ENCODE peak calls at places on chromosomes 13 and 19, in four cellular contexts. Q is endothelial cell, I is AG09309, O is uterus. B is an unnamed sample.

GRCh38 chr19:13872695-13873389 is 4.1 kb upstream of the NANOS3 start:
- DNase-seq in Q (peak), I (no peak), O (no peak), B (no peak)

GRCh38 chr19:52963229-52963760 is 614 bp upstream of the ZNF816 start:
- DNase-seq in Q (peak), I (no peak), O (peak), B (no peak)

GRCh38 chr19:53942001-53942786 is 20.5 kb upstream of the CACNG8 start:
- DNase-seq in Q (peak), I (no peak), O (no peak), B (no peak)

GRCh38 chr19:3190921-3191805 is 5.4 kb downstream of the NCLN start:
- DNase-seq in Q (no peak), I (no peak), O (no peak), B (no peak)

GRCh38 chr19:16548956-16549355 is 6.7 kb upstream of the CHERP start:
- DNase-seq in Q (no peak), I (no peak), O (no peak), B (no peak)

GRCh38 chr19:16441661-16442071 is 30.1 kb downstream of the EPS15L1 start:
- DNase-seq in Q (peak), I (no peak), O (no peak), B (peak)

GRCh38 chr19:34124828-34125227 is 47.5 kb upstream of the LSM14A start:
- DNase-seq in Q (no peak), I (no peak), O (no peak), B (no peak)

GRCh38 chr19:16330811-16331690 is 6.4 kb downstream of the KLF2 start:
- DNase-seq in Q (no peak), I (no peak), O (no peak), B (no peak)

GRCh38 chr19:17327654-17328516 is 6.8 kb downstream of the ANO8 start:
- DNase-seq in Q (peak), I (no peak), O (peak), B (no peak)

GRCh38 chr19:49856574-49857021 is 5.6 kb downstream of the PTOV1 start:
- DNase-seq in Q (no peak), I (no peak), O (no peak), B (no peak)

GRCh38 chr19:32896516-32897214 is 27.1 kb upstream of the SLC7A9 start:
- DNase-seq in Q (no peak), I (peak), O (no peak), B (no peak)

GRCh38 chr13:37058801-37059135 is 720 bp downstream of the SUPT20H start:
- DNase-seq in Q (peak), I (no peak), O (no peak), B (peak)

GRCh38 chr19:11538232-11539036 is at the start of gene CNN1:
- DNase-seq in Q (peak), I (no peak), O (peak), B (no peak)

GRCh38 chr19:21463449-21464105 is 41.8 kb upstream of the ZNF429 start:
- DNase-seq in Q (peak), I (no peak), O (no peak), B (no peak)

GRCh38 chr19:1060689-1061088 is 6.3 kb upstream of the ARHGAP45 start:
- DNase-seq in Q (no peak), I (no peak), O (no peak), B (no peak)

GRCh38 chr13:20182231-20182846 is 10.4 kb downstream of the GJB2 start:
- DNase-seq in Q (peak), I (peak), O (no peak), B (peak)

GRCh38 chr19:926595-927043 is 784 bp downstream of the ARID3A start:
- DNase-seq in Q (no peak), I (no peak), O (no peak), B (no peak)

GRCh38 chr19:245457-245856 is 45.7 kb downstream of the PLPP2 start:
- DNase-seq in Q (no peak), I (no peak), O (no peak), B (no peak)

GRCh38 chr13:29754486-29754806 is 96.0 kb downstream of the UBL3 start:
- DNase-seq in Q (no peak), I (no peak), O (no peak), B (no peak)

GRCh38 chr19:42433503-42434260 is 6.5 kb upstream of the LIPE start:
- DNase-seq in Q (peak), I (no peak), O (peak), B (peak)

GRCh38 chr19:58374200-58374599 is 6.6 kb downstream of the ZNF837 start:
- DNase-seq in Q (no peak), I (no peak), O (no peak), B (no peak)

GRCh38 chr13:112184851-112185371 is 118.0 kb downstream of the SOX1 start:
- DNase-seq in Q (no peak), I (no peak), O (no peak), B (no peak)

GRCh38 chr19:50932018-50932689 is 20.7 kb downstream of the KLK5 start:
- DNase-seq in Q (no peak), I (no peak), O (no peak), B (peak)

GRCh38 chr13:99481357-99481756 is 19.9 kb upstream of the TM9SF2 start:
- DNase-seq in Q (no peak), I (no peak), O (no peak), B (no peak)

GRCh38 chr13:35917252-35917941 is 213.8 kb downstream of the DCLK1 start:
- DNase-seq in Q (no peak), I (no peak), O (no peak), B (no peak)

GRCh38 chr13:26561636-26562537 is 4.4 kb downstream of the WASF3 start:
- DNase-seq in Q (no peak), I (peak), O (no peak), B (no peak)

GRCh38 chr13:67023088-67023893 is 206.8 kb downstream of the PCDH9 start:
- DNase-seq in Q (peak), I (peak), O (no peak), B (peak)

GRCh38 chr13:75637101-75637774 is 1.1 kb downstream of the LMO7 start:
- DNase-seq in Q (no peak), I (no peak), O (no peak), B (no peak)

GRCh38 chr13:20984879-20985278 is 76.5 kb downstream of the LATS2 start:
- DNase-seq in Q (no peak), I (no peak), O (no peak), B (no peak)

GRCh38 chr19:49132974-49133609 is 13.7 kb downstream of the PPFIA3 start:
- DNase-seq in Q (no peak), I (no peak), O (no peak), B (no peak)

GRCh38 chr13:26962671-26963070 is 202.1 kb upstream of the GPR12 start:
- DNase-seq in Q (no peak), I (no peak), O (no peak), B (no peak)

GRCh38 chr13:24233351-24233901 is 72.9 kb downstream of the SPATA13 start:
- DNase-seq in Q (no peak), I (peak), O (no peak), B (no peak)

GRCh38 chr19:478236-478888 is 17.5 kb upstream of the SHC2 start:
- DNase-seq in Q (no peak), I (no peak), O (no peak), B (no peak)

GRCh38 chr13:110551284-110551683 is 10.2 kb downstream of the RAB20 start:
- DNase-seq in Q (no peak), I (no peak), O (no peak), B (no peak)

GRCh38 chr13:33784738-33785137 is 33.2 kb upstream of the RFC3 start:
- DNase-seq in Q (no peak), I (no peak), O (no peak), B (no peak)

GRCh38 chr19:47003611-47003935 is 16.1 kb upstream of the NPAS1 start:
- DNase-seq in Q (no peak), I (no peak), O (no peak), B (no peak)

GRCh38 chr19:47002853-47003610 is 16.6 kb upstream of the NPAS1 start:
- DNase-seq in Q (no peak), I (no peak), O (no peak), B (no peak)

GRCh38 chr19:47001584-47001983 is 18.1 kb upstream of the NPAS1 start:
- DNase-seq in Q (no peak), I (no peak), O (no peak), B (no peak)

GRCh38 chr19:47004012-47004465 is 15.6 kb upstream of the NPAS1 start:
- DNase-seq in Q (no peak), I (no peak), O (no peak), B (no peak)

DNA sequence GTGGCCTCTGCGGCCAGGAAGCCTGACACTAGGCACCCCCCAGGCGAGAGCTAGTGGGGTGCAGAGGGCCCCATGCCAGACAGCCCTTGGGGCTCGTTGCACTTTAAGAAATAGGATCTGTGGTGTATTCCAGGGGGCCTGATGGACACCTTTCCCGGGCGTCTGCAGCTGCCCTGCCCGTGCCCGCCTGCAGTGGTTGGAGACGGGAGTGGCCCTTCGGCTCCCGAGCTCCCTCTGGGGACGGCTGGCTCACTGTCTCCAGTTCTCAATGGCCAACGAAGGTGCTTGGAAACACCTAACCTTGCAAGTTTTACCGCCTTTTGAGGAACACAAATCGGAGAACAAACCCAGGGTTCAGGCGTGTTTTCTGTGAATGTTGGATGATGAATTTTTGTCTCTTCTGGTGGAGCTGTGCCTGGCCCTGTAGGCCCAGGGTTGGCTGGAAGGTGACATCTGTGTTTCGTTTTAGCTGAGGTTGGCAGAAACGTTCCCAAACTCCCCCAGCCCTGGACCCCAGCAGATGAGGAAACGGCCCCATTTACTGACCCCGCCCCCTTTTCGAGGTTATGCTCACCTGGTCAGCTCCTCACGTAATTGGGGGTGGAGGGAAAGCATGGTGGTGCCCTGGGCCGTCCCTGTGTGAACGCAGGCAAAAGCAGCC is 17.4 kb upstream of the NPAS1 start:
- DNase-seq in Q (no peak), I (no peak), O (no peak), B (no peak)
- TF ChIP-seq CTCF in Q (no peak), I (no peak), O (peak), B (no peak)

GRCh38 chr13:96141032-96141431 is 51.1 kb downstream of the HS6ST3 start:
- DNase-seq in Q (no peak), I (no peak), O (no peak), B (no peak)
- TF ChIP-seq CTCF in Q (no peak), I (no peak), O (no peak), B (no peak)

GRCh38 chr19:35154535-35155406 is at the start of gene FXYD5:
- DNase-seq in Q (peak), I (peak), O (peak), B (peak)
- TF ChIP-seq CTCF in Q (no peak), I (no peak), O (no peak), B (no peak)

GRCh38 chr13:42219051-42219450 is 52.9 kb upstream of the AKAP11 start:
- DNase-seq in Q (no peak), I (no peak), O (no peak), B (no peak)

GRCh38 chr13:42214445-42214844 is 57.5 kb upstream of the AKAP11 start:
- DNase-seq in Q (no peak), I (no peak), O (no peak), B (no peak)

GRCh38 chr13:42216422-42216735 is 55.6 kb upstream of the AKAP11 start:
- DNase-seq in Q (no peak), I (no peak), O (no peak), B (no peak)

GRCh38 chr13:42218576-42218975 is 53.4 kb upstream of the AKAP11 start:
- DNase-seq in Q (no peak), I (no peak), O (no peak), B (no peak)

GRCh38 chr13:42215578-42216421 is 56.2 kb upstream of the AKAP11 start:
- DNase-seq in Q (peak), I (no peak), O (no peak), B (peak)
- TF ChIP-seq CTCF in Q (peak), I (peak), O (no peak), B (no peak)

GRCh38 chr13:98103942-98104880 is 38.7 kb upstream of the FARP1 start:
- DNase-seq in Q (no peak), I (no peak), O (no peak), B (no peak)
- TF ChIP-seq CTCF in Q (peak), I (peak), O (no peak), B (no peak)

GRCh38 chr13:104408733-104409132 is 1342.5 kb upstream of the SLC10A2 start:
- DNase-seq in Q (no peak), I (no peak), O (no peak), B (no peak)
- TF ChIP-seq CTCF in Q (no peak), I (no peak), O (no peak), B (no peak)

DNA sequence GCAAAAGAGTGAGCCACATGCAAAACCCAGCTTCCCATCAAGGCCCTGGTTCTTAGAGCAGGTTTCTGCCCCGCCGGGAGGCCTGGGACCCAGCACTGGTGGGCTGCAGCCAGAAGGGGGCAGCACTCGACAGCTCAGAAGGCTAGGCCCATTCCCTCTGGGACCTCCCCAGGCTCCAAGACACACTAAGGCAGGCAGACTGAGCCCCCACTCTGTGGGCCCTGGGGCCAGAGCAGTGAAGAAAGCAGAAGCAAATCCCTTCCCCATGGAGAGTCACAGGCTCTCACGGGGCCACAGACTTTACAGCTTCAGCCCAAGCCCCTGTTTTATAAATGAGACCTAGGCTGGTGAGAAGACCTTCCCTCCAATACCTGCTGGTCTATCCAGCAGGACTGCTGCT is 109.4 kb downstream of the ABCC4 start:
- DNase-seq in Q (peak), I (peak), O (peak), B (peak)
- TF ChIP-seq CTCF in Q (peak), I (peak), O (peak), B (peak)

B was measured in Calu3.